ENCODE peak calls at places on chromosomes 2 and 18, in five cellular contexts. Q is psoas muscle, S is heart right ventricle, B is H1, W is neural progenitor cell. L is an unnamed sample.
A peak's percentile ranks its signal among the peaks of the same experiment; 100 is the strongest.

GRCh38 chr2:190722061-190722759 is 73.3 kb downstream of the NAB1 start:
- DNase-seq in Q (no peak), S (no peak), B (no peak), W (no peak), L (no peak)

GRCh38 chr2:54310314-54310713 is 54.3 kb upstream of the TSPYL6 start:
- DNase-seq in Q (no peak), S (no peak), B (no peak), W (no peak), L (no peak)

GRCh38 chr18:42275138-42275535 is 320.1 kb downstream of the PIK3C3 start:
- DNase-seq in Q (no peak), S (no peak), B (no peak), W (peak; percentile 56), L (no peak)

GRCh38 chr18:8116346-8117007 is 492.8 kb upstream of the RAB12 start:
- DNase-seq in Q (no peak), S (no peak), B (no peak), W (no peak), L (no peak)

GRCh38 chr2:226524381-226524843 is 275.2 kb downstream of the IRS1 start:
- DNase-seq in Q (no peak), S (no peak), B (no peak), W (no peak), L (no peak)

GRCh38 chr2:220296174-220296573 is 668.7 kb downstream of the SLC4A3 start:
- DNase-seq in Q (no peak), S (no peak), B (no peak), W (peak; percentile 21), L (no peak)

GRCh38 chr2:165793161-165793778 is 777 bp downstream of the GALNT3 start:
- DNase-seq in Q (no peak), S (peak; percentile 2), B (no peak), W (peak; percentile 51), L (no peak)

GRCh38 chr2:165406053-165406628 is 63.4 kb upstream of the CSRNP3 start:
- DNase-seq in Q (no peak), S (no peak), B (peak; percentile 34), W (peak; percentile 47), L (no peak)

GRCh38 chr18:68557183-68557582 is 157.7 kb downstream of the TMX3 start:
- DNase-seq in Q (no peak), S (no peak), B (no peak), W (no peak), L (no peak)

GRCh38 chr18:79511671-79512301 is 116.1 kb downstream of the NFATC1 start:
- DNase-seq in Q (peak; percentile 45), S (peak; percentile 3), B (no peak), W (peak; percentile 31), L (no peak)

GRCh38 chr2:159677654-159678053 is 34.7 kb upstream of the MARCHF7 start:
- DNase-seq in Q (no peak), S (no peak), B (no peak), W (no peak), L (no peak)

GRCh38 chr2:102061962-102062795 is 70.4 kb downstream of the IL1R2 start:
- DNase-seq in Q (no peak), S (peak; percentile 68), B (no peak), W (no peak), L (peak; percentile 36)

GRCh38 chr2:175805442-175806114 is 196.5 kb downstream of the LNPK start:
- DNase-seq in Q (no peak), S (no peak), B (no peak), W (no peak), L (no peak)

GRCh38 chr2:100944617-100945432 is 57.3 kb upstream of the RPL31 start:
- DNase-seq in Q (no peak), S (no peak), B (no peak), W (no peak), L (no peak)

GRCh38 chr2:1286929-1287328 is 126.3 kb upstream of the TPO start:
- DNase-seq in Q (no peak), S (no peak), B (no peak), W (no peak), L (no peak)

GRCh38 chr2:3631161-3631850 is 26.7 kb upstream of the ALLC start:
- DNase-seq in Q (peak; percentile 4), S (peak; percentile 2), B (no peak), W (no peak), L (no peak)

GRCh38 chr2:99512081-99512480 is 22.3 kb upstream of the REV1 start:
- DNase-seq in Q (no peak), S (peak; percentile 49), B (no peak), W (no peak), L (no peak)

GRCh38 chr2:239292956-239293355 is 107.9 kb downstream of the HDAC4 start:
- DNase-seq in Q (peak; percentile 38), S (no peak), B (no peak), W (no peak), L (no peak)

GRCh38 chr2:96103906-96104861 is 12.2 kb downstream of the ADRA2B start:
- DNase-seq in Q (no peak), S (peak; percentile 45), B (no peak), W (no peak), L (peak; percentile 48)

GRCh38 chr18:63970803-63971191 is 916 bp downstream of the SERPINB8 start:
- DNase-seq in Q (peak; percentile 66), S (peak; percentile 28), B (no peak), W (peak; percentile 48), L (peak; percentile 41)

GRCh38 chr2:222057249-222058073 is 241.3 kb downstream of the PAX3 start:
- DNase-seq in Q (no peak), S (no peak), B (no peak), W (peak; percentile 39), L (no peak)

GRCh38 chr2:19860022-19860421 is 41.8 kb downstream of the TTC32 start:
- DNase-seq in Q (peak; percentile 70), S (peak; percentile 16), B (no peak), W (no peak), L (peak; percentile 39)

GRCh38 chr2:160269365-160269764 is 69.3 kb upstream of the ITGB6 start:
- DNase-seq in Q (no peak), S (peak; percentile 16), B (no peak), W (no peak), L (no peak)

GRCh38 chr18:22088976-22089375 is 80.4 kb upstream of the GATA6 start:
- DNase-seq in Q (no peak), S (peak; percentile 30), B (no peak), W (no peak), L (no peak)

GRCh38 chr2:58435246-58435645 is 194.1 kb upstream of the FANCL start:
- DNase-seq in Q (no peak), S (no peak), B (no peak), W (no peak), L (no peak)

GRCh38 chr2:20015482-20016083 is 3.1 kb upstream of the MATN3 start:
- DNase-seq in Q (no peak), S (no peak), B (no peak), W (peak; percentile 46), L (no peak)

GRCh38 chr2:38068228-38068627 is 7.7 kb downstream of the CYP1B1 start:
- DNase-seq in Q (no peak), S (no peak), B (no peak), W (no peak), L (no peak)
- H3K4me3 ChIP-seq in Q (no peak overlapping the region), S (no peak overlapping the region), B (no peak overlapping the region), W (no peak overlapping the region), L (peak overlapping the region; percentile 72)

GRCh38 chr2:45643095-45643494 is 8.4 kb upstream of the PRKCE start:
- DNase-seq in Q (no peak), S (no peak), B (no peak), W (peak; percentile 32), L (no peak)
- TF ChIP-seq CTCF in Q (no peak), S (no peak), B (no peak), W (no peak), L (no peak)

GRCh38 chr2:108937367-108938017 is 51.5 kb downstream of the EDAR start:
- DNase-seq in Q (no peak), S (no peak), B (no peak), W (no peak), L (no peak)

GRCh38 chr2:108940156-108940555 is 48.9 kb downstream of the EDAR start:
- DNase-seq in Q (no peak), S (no peak), B (no peak), W (no peak), L (no peak)

GRCh38 chr2:108936868-108937265 is 52.2 kb downstream of the EDAR start:
- DNase-seq in Q (no peak), S (peak; percentile 29), B (no peak), W (no peak), L (peak; percentile 45)

GRCh38 chr2:108936076-108936867 is 52.7 kb downstream of the EDAR start:
- DNase-seq in Q (no peak), S (no peak), B (no peak), W (no peak), L (no peak)

GRCh38 chr2:108938069-108938710 is 50.8 kb downstream of the EDAR start:
- DNase-seq in Q (no peak), S (no peak), B (no peak), W (no peak), L (no peak)
- H3K4me3 ChIP-seq in Q (no peak overlapping the region), S (no peak overlapping the region), B (no peak overlapping the region), W (no peak overlapping the region), L (no peak overlapping the region)

GRCh38 chr2:11682590-11682915 is 12.6 kb upstream of the NTSR2 start:
- DNase-seq in Q (no peak), S (no peak), B (no peak), W (no peak), L (no peak)

GRCh38 chr2:11683486-11683885 is 13.5 kb upstream of the NTSR2 start:
- DNase-seq in Q (no peak), S (no peak), B (no peak), W (peak; percentile 23), L (no peak)

GRCh38 chr2:11680901-11681721 is 11.1 kb upstream of the NTSR2 start:
- DNase-seq in Q (no peak), S (no peak), B (no peak), W (no peak), L (no peak)

GRCh38 chr2:11680181-11680900 is 10.3 kb upstream of the NTSR2 start:
- DNase-seq in Q (peak; percentile 78), S (no peak), B (no peak), W (no peak), L (no peak)

DNA sequence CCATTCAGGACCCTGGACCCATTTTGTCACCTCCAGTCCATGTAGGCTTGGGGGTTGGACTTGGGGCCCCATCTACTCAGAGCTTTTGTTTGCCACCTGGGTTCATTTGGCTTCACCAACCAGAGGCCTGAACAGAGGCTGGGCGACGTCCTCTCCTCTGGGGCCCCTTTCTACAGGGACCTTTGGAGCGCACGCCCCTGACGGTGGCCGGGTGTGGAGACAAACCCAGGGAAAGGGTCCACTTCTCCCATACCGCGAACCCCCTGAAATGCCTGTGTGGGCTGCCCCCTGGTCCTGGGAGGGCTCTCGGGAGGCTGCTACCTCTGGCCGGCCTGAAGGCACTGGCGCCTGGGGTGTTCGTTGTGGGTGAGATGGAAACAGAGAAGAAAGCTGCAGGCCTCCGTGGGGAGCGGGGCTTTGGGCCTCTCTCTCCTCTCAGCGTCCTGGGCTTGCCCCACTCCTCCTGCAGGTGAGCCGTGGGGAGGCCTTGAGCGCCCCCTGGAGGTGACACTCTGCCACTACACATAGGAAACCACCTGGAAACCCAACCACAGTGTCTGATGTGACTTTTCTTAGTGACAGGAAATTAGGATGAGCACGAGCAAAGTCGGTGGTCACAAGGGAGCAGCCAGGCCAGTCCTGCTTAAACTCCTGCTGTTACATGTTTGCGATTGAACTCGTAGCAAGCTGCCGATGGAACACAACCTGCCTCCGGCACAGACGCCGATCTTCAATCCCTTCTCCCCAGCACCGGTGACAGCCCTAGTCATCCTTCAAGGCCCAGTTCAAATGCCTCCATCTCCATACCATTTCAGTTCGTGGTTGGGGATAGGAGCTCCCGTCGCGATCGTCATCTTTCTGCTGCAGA is 12.0 kb upstream of the NTSR2 start:
- DNase-seq in Q (peak; percentile 86), S (no peak), B (no peak), W (peak; percentile 63), L (no peak)
- TF ChIP-seq CTCF in Q (peak; percentile 93), S (peak; percentile 70), B (peak; percentile 96), W (peak; percentile 100), L (peak; percentile 77)

L was measured in left ventricle myocardium inferior.